ENCODE peak calls at places on chromosomes 11 and 22, in five cellular contexts. J, A, K, H and U are unnamed samples.

GRCh38 chr11:126992065-126992803 is 8.3 kb downstream of the KIRREL3 start:
- DNase-seq in J (no peak), A (peak), K (no peak), H (peak), U (peak)

GRCh38 chr22:22036588-22036987 is 54.0 kb upstream of the TOP3B start:
- DNase-seq in J (no peak), A (no peak), K (no peak), H (no peak), U (no peak)

GRCh38 chr11:70628881-70629844 is 230.8 kb downstream of the CTTN start:
- DNase-seq in J (peak), A (no peak), K (no peak), H (no peak), U (no peak)

GRCh38 chr22:33095661-33096060 is 37.5 kb upstream of the SYN3 start:
- DNase-seq in J (no peak), A (no peak), K (no peak), H (no peak), U (no peak)

GRCh38 chr22:20805972-20806471 is 32.1 kb downstream of the SERPIND1 start:
- DNase-seq in J (no peak), A (peak), K (no peak), H (no peak), U (no peak)

GRCh38 chr22:25840883-25841282 is 98.9 kb downstream of the MYO18B start:
- DNase-seq in J (no peak), A (no peak), K (no peak), H (no peak), U (no peak)

GRCh38 chr11:71178076-71178475 is 74.3 kb downstream of the SHANK2 start:
- DNase-seq in J (no peak), A (no peak), K (no peak), H (no peak), U (no peak)

GRCh38 chr11:2886191-2886894 is 768 bp upstream of the CDKN1C start:
- DNase-seq in J (peak), A (peak), K (peak), H (no peak), U (no peak)

GRCh38 chr22:24938741-24939341 is 7.7 kb downstream of the LHFPL7 start:
- DNase-seq in J (peak), A (peak), K (peak), H (no peak), U (no peak)

GRCh38 chr11:121892131-121892681 is 223.8 kb downstream of the BLID start:
- DNase-seq in J (no peak), A (peak), K (no peak), H (peak), U (no peak)

GRCh38 chr11:61120865-61121831 is 18.9 kb downstream of the CD5 start:
- DNase-seq in J (peak), A (peak), K (peak), H (no peak), U (no peak)

GRCh38 chr11:1402355-1402754 is 12.6 kb downstream of the BRSK2 start:
- DNase-seq in J (no peak), A (no peak), K (no peak), H (no peak), U (no peak)

GRCh38 chr11:107179829-107180228 is 161.6 kb upstream of the GUCY1A2 start:
- DNase-seq in J (no peak), A (no peak), K (no peak), H (no peak), U (no peak)

GRCh38 chr11:19382131-19382611 is 141.4 kb upstream of the E2F8 start:
- DNase-seq in J (no peak), A (peak), K (no peak), H (no peak), U (no peak)

GRCh38 chr11:61129608-61130523 is 27.6 kb downstream of the CD5 start:
- DNase-seq in J (peak), A (peak), K (peak), H (peak), U (peak)

GRCh38 chr11:20876738-20877137 is 207.4 kb downstream of the NELL1 start:
- DNase-seq in J (no peak), A (no peak), K (no peak), H (no peak), U (no peak)

GRCh38 chr11:20874358-20874757 is 205.0 kb downstream of the NELL1 start:
- DNase-seq in J (no peak), A (no peak), K (no peak), H (no peak), U (no peak)

DNA sequence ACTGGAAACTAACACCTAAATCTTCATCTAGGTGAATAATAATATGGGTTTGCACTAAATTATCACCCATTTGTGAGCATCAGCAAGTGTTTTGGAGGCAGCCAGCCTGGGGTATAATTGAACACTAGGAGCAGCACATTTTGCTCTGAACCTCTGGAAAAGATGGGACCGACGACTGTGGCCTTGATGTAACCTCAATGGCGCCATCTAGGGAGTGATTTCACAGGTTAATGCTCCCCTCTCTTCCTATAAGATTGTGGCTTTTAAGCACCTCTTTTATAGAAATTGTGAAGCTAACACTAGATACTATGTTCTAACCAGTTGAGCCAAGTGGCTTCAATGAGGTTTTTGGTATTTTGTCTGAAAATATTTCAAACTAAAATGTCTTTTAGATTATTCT is 203.7 kb downstream of the NELL1 start:
- DNase-seq in J (peak), A (no peak), K (peak), H (no peak), U (no peak)
- TF ChIP-seq CTCF in J (peak), A (no peak), K (no peak), H (no peak), U (no peak)

DNA sequence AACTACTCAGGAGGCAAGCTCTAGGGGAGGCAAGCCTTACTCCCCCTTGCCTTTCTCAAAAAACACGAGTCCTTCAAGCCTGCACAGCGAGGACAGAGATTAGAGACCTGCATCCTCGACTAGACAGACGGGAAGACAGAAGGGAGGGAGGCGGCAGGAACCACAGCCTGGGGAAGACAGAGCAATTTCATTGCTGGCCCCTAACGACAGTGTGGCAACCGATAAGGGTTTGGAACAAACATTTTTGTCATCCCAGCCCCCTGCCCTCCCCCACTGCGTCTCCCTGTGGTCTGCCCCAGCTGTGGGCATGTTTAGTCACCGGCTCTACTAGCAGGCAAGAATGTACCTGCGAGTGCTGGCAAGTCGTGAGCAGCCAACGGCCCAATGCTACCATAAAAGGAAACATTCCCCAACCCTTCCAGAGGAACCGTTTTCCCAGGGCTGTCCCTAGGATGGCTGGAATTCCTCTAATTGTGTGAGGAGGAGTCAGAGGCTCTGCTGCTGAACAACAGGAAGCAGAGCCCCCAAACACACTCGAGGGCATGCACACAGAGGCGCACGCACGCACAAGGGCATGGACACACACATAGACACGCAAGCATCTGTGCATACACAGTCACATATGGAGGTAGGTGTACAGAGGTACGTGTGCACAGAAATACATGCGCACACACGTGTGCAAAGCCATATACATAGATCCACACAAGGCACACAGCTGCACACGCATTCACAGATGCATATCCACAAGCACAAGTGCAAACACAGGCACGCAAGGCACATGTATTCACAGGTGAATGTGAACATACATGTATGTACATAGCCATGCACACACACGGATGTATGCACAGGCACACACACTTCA is 58.3 kb downstream of the MYH9 start:
- DNase-seq in J (peak), A (peak), K (peak), H (peak), U (peak)
- H3K4me3 ChIP-seq in J (no peak), A (no peak), K (no peak), H (no peak), U (peak)

DNA sequence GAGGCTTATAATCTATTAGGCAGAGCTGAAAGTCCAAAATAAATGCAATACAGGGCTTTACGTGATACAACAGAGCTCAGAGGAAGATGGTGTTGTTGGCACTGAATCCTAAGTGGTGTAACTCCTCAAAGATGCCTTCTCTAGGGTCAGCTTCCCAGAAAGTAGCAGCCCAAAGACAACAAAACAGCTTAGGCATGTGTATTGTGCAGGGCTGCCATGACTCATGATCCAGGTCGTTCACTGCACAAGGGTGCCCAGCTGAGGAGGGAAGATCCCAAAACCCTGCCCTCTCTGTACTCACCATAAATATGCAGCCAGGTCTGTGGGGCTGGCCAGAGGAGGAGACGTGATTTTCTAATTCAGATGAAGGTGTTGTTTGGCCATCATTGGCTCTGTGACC is 59.4 kb upstream of the NNMT start:
- DNase-seq in J (no peak), A (peak), K (no peak), H (no peak), U (no peak)
- TF ChIP-seq CTCF in J (no peak), A (no peak), K (no peak), H (no peak), U (no peak)

DNA sequence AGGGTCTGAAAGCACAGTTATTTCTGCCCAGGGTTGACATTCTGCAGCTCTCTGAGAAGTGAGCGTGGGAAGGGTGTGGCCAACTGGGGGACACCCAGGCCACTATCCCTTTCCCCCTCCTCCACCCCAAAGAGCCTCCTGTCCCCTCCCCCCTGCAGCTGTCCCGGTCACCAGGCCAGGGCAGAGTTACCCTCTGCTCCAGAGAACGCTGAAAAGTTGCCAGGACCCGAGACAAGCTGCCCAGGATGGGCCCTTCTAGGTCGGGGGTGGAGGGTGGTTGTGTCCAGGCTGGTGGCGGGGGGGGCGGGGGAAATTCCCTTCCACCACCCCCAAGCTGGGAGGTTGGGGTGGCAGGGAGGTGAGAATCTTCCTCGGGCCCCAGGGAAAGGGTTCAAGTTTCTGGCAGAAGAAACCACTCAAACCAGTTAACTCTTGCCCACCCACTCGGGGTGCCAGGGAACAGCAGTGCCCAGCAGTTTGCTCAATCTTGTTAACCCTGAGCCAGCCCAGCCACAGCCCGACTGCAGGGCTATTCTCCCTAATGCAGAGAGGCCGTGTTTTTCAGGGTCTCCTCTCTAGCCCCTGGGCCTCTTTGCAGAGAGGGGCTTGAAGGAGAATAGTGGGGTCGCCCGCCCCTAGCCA is 615 bp downstream of the LGALS1 start:
- DNase-seq in J (no peak), A (peak), K (peak), H (no peak), U (no peak)
- H3K4me3 ChIP-seq in J (peak), A (peak), K (peak), H (peak), U (peak)

GRCh38 chr11:12542186-12542935 is 131.9 kb upstream of the TEAD1 start:
- DNase-seq in J (no peak), A (peak), K (no peak), H (no peak), U (no peak)

GRCh38 chr11:12546122-12546521 is 128.1 kb upstream of the TEAD1 start:
- DNase-seq in J (no peak), A (no peak), K (no peak), H (no peak), U (no peak)

GRCh38 chr11:12544986-12545775 is 129.0 kb upstream of the TEAD1 start:
- DNase-seq in J (no peak), A (no peak), K (no peak), H (no peak), U (no peak)

GRCh38 chr11:12541588-12542151 is 132.6 kb upstream of the TEAD1 start:
- DNase-seq in J (no peak), A (no peak), K (no peak), H (no peak), U (no peak)

GRCh38 chr11:12543596-12544415 is 130.4 kb upstream of the TEAD1 start:
- DNase-seq in J (no peak), A (no peak), K (no peak), H (no peak), U (no peak)
- TF ChIP-seq CTCF in J (no peak), A (no peak), K (no peak), H (no peak), U (no peak)